ENCODE peak calls at places on chromosomes 7 and 10, in six cellular contexts. R is neuronal stem cell; O is stimulated activated CD4-positive, alpha-beta T cell treated with anti-CD3 and anti-CD28 coated beads, Interleukin-15, amount 100 ng/mL, for 1 hour; L is HEK293T; X is C1 segment of cervical spinal cord; M is caudate nucleus. S is an unnamed sample.
A peak's percentile ranks its signal among the peaks of the same experiment; 100 is the strongest.

GRCh38 chr7:102883098-102883860 is 29.5 kb upstream of the LRRC17 start:
- DNase-seq in R (no peak), L (no peak), O (no peak), X (no peak), M (no peak), S (no peak)

GRCh38 chr10:104527013-104527412 is 114.1 kb upstream of the SORCS3 start:
- DNase-seq in L (no peak), M (no peak), O (no peak), X (no peak), R (no peak), S (no peak)

GRCh38 chr7:131511774-131512535 is 44.5 kb downstream of the PODXL start:
- DNase-seq in L (no peak), O (no peak), R (no peak), X (no peak), M (no peak), S (no peak)

GRCh38 chr7:28481131-28481926 is 69.0 kb downstream of the CREB5 start:
- DNase-seq in R (peak; percentile 11), O (no peak), X (no peak), M (no peak), L (no peak), S (no peak)

GRCh38 chr10:36670616-36671402 is 454.6 kb upstream of the ANKRD30A start:
- DNase-seq in X (no peak), M (no peak), L (no peak), R (no peak), O (no peak), S (no peak)

GRCh38 chr7:30851651-30852359 is 59.8 kb upstream of the AQP1 start:
- DNase-seq in O (no peak), M (no peak), R (no peak), X (no peak), L (no peak), S (no peak)

GRCh38 chr7:24817339-24817738 is 60.1 kb upstream of the GSDME start:
- DNase-seq in X (no peak), O (no peak), M (no peak), R (no peak), L (no peak), S (no peak)

GRCh38 chr10:132524443-132525285 is 12.9 kb upstream of the INPP5A start:
- DNase-seq in X (no peak), O (no peak), L (no peak), M (no peak), R (no peak), S (no peak)

GRCh38 chr7:8480466-8480865 is 47.1 kb downstream of the NXPH1 start:
- DNase-seq in O (no peak), L (no peak), M (no peak), X (no peak), R (no peak), S (no peak)

GRCh38 chr10:49257159-49257558 is 41.8 kb upstream of the C10orf71 start:
- DNase-seq in L (no peak), R (no peak), M (no peak), X (no peak), O (no peak), S (no peak)

GRCh38 chr7:2452074-2452507 is 24.1 kb downstream of the GRIFIN start:
- DNase-seq in O (no peak), R (no peak), M (no peak), X (no peak), L (no peak), S (no peak)

GRCh38 chr7:4951903-4952636 is 6.9 kb downstream of the MMD2 start:
- DNase-seq in L (no peak), O (no peak), M (no peak), X (no peak), R (no peak), S (no peak)

GRCh38 chr7:101465576-101466196 is 103.0 kb downstream of the COL26A1 start:
- DNase-seq in X (no peak), M (no peak), O (no peak), L (no peak), R (no peak), S (no peak)

GRCh38 chr7:13050703-13051102 is 363.3 kb downstream of the ARL4A start:
- DNase-seq in R (no peak), O (no peak), L (no peak), X (no peak), M (no peak), S (no peak)

GRCh38 chr7:73577627-73578341 is 595 bp downstream of the TBL2 start:
- DNase-seq in R (no peak), L (no peak), X (no peak), M (no peak), O (no peak), S (no peak)

GRCh38 chr7:155219947-155220769 is 77.5 kb upstream of the INSIG1 start:
- DNase-seq in L (no peak), X (no peak), M (no peak), R (no peak), O (no peak), S (no peak)

GRCh38 chr10:6212806-6213205 is 10.1 kb downstream of the PFKFB3 start:
- DNase-seq in L (no peak), O (no peak), M (no peak), R (no peak), X (no peak), S (no peak)

GRCh38 chr10:43471146-43471545 is 34.2 kb downstream of the ZNF487 start:
- DNase-seq in L (no peak), M (no peak), X (no peak), O (no peak), R (no peak), S (no peak)

GRCh38 chr10:91210435-91210834 is 10.0 kb upstream of the PCGF5 start:
- DNase-seq in O (no peak), M (no peak), L (no peak), R (no peak), X (no peak), S (no peak)

GRCh38 chr7:28355553-28356319 is 56.6 kb upstream of the CREB5 start:
- DNase-seq in O (no peak), L (no peak), X (no peak), M (no peak), R (no peak), S (no peak)

GRCh38 chr7:37410305-37411209 is 38.1 kb downstream of the ELMO1 start:
- DNase-seq in L (no peak), M (no peak), X (no peak), R (no peak), O (no peak), S (no peak)

GRCh38 chr10:30476511-30476910 is 42.5 kb downstream of the MAP3K8 start:
- DNase-seq in X (no peak), M (no peak), R (no peak), L (no peak), O (no peak), S (no peak)

GRCh38 chr7:100887955-100888481 is 1.5 kb downstream of the UFSP1 start:
- DNase-seq in O (no peak), M (no peak), X (no peak), L (no peak), R (no peak), S (peak; percentile 26)

GRCh38 chr10:133093291-133093690 is 5.6 kb downstream of the ADGRA1 start:
- DNase-seq in L (no peak), X (no peak), M (no peak), R (no peak), O (no peak), S (no peak)

GRCh38 chr7:121322460-121322859 is 6.3 kb upstream of the WNT16 start:
- DNase-seq in X (no peak), O (no peak), R (no peak), M (no peak), L (no peak), S (no peak)

GRCh38 chr10:67837519-67838314 is at the start of gene DNAJC12:
- DNase-seq in R (no peak), X (no peak), O (no peak), L (peak; percentile 69), M (peak; percentile 29), S (peak; percentile 41)

GRCh38 chr7:2519119-2519930 is at the start of gene LFNG:
- DNase-seq in O (peak; percentile 76), L (peak; percentile 97), X (peak; percentile 72), R (peak; percentile 94), M (peak; percentile 75), S (peak; percentile 100)

GRCh38 chr7:156026076-156027002 is 214.1 kb upstream of the SHH start:
- DNase-seq in L (no peak), X (no peak), M (no peak), R (no peak), O (no peak), S (no peak)

GRCh38 chr10:3217301-3217700 is 44.7 kb upstream of the PITRM1 start:
- DNase-seq in X (no peak), R (no peak), O (no peak), M (no peak), L (no peak), S (no peak)

GRCh38 chr7:75048435-75049379 is 24.9 kb downstream of the RCC1L start:
- DNase-seq in X (no peak), L (no peak), O (no peak), M (no peak), R (no peak), S (no peak)

GRCh38 chr10:103781329-103782061 is 73.9 kb downstream of the SH3PXD2A start:
- DNase-seq in L (no peak), X (no peak), R (no peak), M (no peak), O (no peak), S (no peak)

GRCh38 chr10:86017841-86018734 is 348.5 kb downstream of the GRID1 start:
- DNase-seq in X (no peak), M (no peak), R (no peak), O (no peak), L (no peak), S (no peak)

GRCh38 chr7:141742229-141742628 is 4.1 kb downstream of the SSBP1 start:
- DNase-seq in M (no peak), X (no peak), L (no peak), O (no peak), R (no peak), S (no peak)

GRCh38 chr7:158863611-158864506 is 7.5 kb downstream of the DYNC2I1 start:
- DNase-seq in R (no peak), O (no peak), M (no peak), L (no peak), X (no peak), S (peak; percentile 62)

GRCh38 chr7:27091125-27091524 is 4.7 kb downstream of the HOXA1 start:
- DNase-seq in L (no peak), R (peak; percentile 4), X (no peak), O (no peak), M (no peak), S (no peak)

GRCh38 chr7:70289067-70289466 is 690.8 kb downstream of the AUTS2 start:
- DNase-seq in X (no peak), R (no peak), O (no peak), M (no peak), L (no peak), S (no peak)

GRCh38 chr7:100974021-100974420 is 4.7 kb downstream of the MUC12 start:
- DNase-seq in M (no peak), O (no peak), L (no peak), R (no peak), X (no peak), S (no peak)

GRCh38 chr7:125436220-125436619 is 506.6 kb upstream of the POT1 start:
- DNase-seq in L (no peak), M (no peak), X (no peak), O (no peak), R (no peak), S (no peak)

GRCh38 chr7:69738396-69738889 is 140.2 kb downstream of the AUTS2 start:
- DNase-seq in X (no peak), O (no peak), M (no peak), R (peak; percentile 39), L (peak; percentile 31), S (no peak)

S was measured in frontal cortex.